ENCODE peak calls at places on chromosomes 7 and 10, in ten cellular contexts. R is left ventricle myocardium inferior; N is GM10248; B is SW480; J is hippocampal formation; Z is stimulated activated CD4-positive, alpha-beta T cell treated with anti-CD3 and anti-CD28 coated beads, Interleukin-12 subunit alpha, Interleukin-12 subunit beta, amount 100 ng/mL, for 4 hours; G is KBM-7; V is NCI-H524; O is left cardiac atrium; T is endothelial cell. L is an unnamed sample.
A peak's percentile ranks its signal among the peaks of the same experiment; 100 is the strongest.

GRCh38 chr10:3093996-3094395 is 26.6 kb downstream of the PFKP start:
- DNase-seq in R (no peak), N (no peak), B (no peak), V (no peak), T (no peak), Z (no peak), O (no peak), J (no peak), G (no peak), L (no peak)

GRCh38 chr10:73998623-73999622 is 1.0 kb downstream of the VCL start:
- DNase-seq in G (no peak), J (no peak), Z (peak; percentile 7), T (peak; percentile 71), O (peak; percentile 71), B (peak; percentile 84), V (peak; percentile 24), N (no peak), R (peak; percentile 47), L (peak; percentile 84)

GRCh38 chr10:92366412-92367021 is 75.5 kb downstream of the MARCHF5 start:
- DNase-seq in G (no peak), O (no peak), Z (no peak), T (no peak), N (no peak), V (no peak), R (no peak), J (no peak), B (no peak), L (no peak)

GRCh38 chr10:116385994-116386809 is 41.4 kb upstream of the PNLIPRP3 start:
- DNase-seq in B (peak; percentile 25), R (no peak), T (peak; percentile 25), J (no peak), O (no peak), G (peak; percentile 49), V (peak; percentile 27), Z (no peak), N (no peak), L (peak; percentile 47)

GRCh38 chr7:18849130-18849529 is 268.3 kb downstream of the TWIST1 start:
- DNase-seq in V (no peak), O (no peak), J (no peak), Z (no peak), G (no peak), N (no peak), B (no peak), T (no peak), R (no peak), L (no peak)

GRCh38 chr10:67668448-67668847 is 27.5 kb downstream of the CTNNA3 start:
- DNase-seq in V (no peak), T (no peak), N (no peak), B (no peak), Z (no peak), G (no peak), J (no peak), R (no peak), O (no peak), L (no peak)

GRCh38 chr10:3222068-3222467 is 49.5 kb upstream of the PITRM1 start:
- DNase-seq in N (no peak), V (no peak), G (no peak), J (no peak), T (peak; percentile 28), Z (no peak), B (no peak), O (no peak), R (no peak), L (no peak)

GRCh38 chr10:123144697-123145541 is 3.0 kb upstream of the HMX2 start:
- DNase-seq in V (no peak), T (no peak), R (no peak), B (no peak), O (no peak), G (peak; percentile 51), J (no peak), Z (no peak), N (peak; percentile 33), L (no peak)

GRCh38 chr7:80508440-80508839 is 3.4 kb downstream of the GNAT3 start:
- DNase-seq in R (no peak), O (no peak), B (no peak), G (no peak), N (no peak), T (no peak), J (no peak), Z (no peak), V (peak; percentile 70), L (no peak)

GRCh38 chr7:115153770-115154468 is 232.0 kb downstream of the MDFIC start:
- DNase-seq in V (no peak), N (no peak), O (no peak), B (no peak), T (no peak), G (no peak), J (no peak), Z (no peak), R (no peak), L (no peak)

GRCh38 chr7:28328822-28329615 is 83.3 kb upstream of the CREB5 start:
- DNase-seq in Z (no peak), J (no peak), R (no peak), B (no peak), V (no peak), G (no peak), T (no peak), O (no peak), N (no peak), L (no peak)

GRCh38 chr7:157763279-157764000 is 426.6 kb downstream of the DNAJB6 start:
- DNase-seq in O (no peak), G (no peak), J (no peak), B (no peak), T (no peak), Z (no peak), R (no peak), N (no peak), V (no peak), L (no peak)

GRCh38 chr7:155881471-155882350 is 69.4 kb upstream of the SHH start:
- DNase-seq in N (no peak), B (no peak), V (no peak), G (no peak), Z (no peak), R (no peak), O (no peak), J (no peak), T (no peak), L (no peak)

GRCh38 chr10:102352066-102352715 is 43.3 kb upstream of the NFKB2 start:
- DNase-seq in J (peak; percentile 16), T (peak; percentile 74), G (peak; percentile 89), B (peak; percentile 46), R (peak; percentile 24), N (peak; percentile 72), O (peak; percentile 44), V (peak; percentile 17), Z (peak; percentile 69), L (peak; percentile 47)

GRCh38 chr10:8990280-8990987 is 935.9 kb downstream of the GATA3 start:
- DNase-seq in O (no peak), V (no peak), R (no peak), Z (no peak), B (no peak), N (no peak), T (no peak), G (no peak), J (no peak), L (no peak)

GRCh38 chr7:101882595-101883564 is 65.5 kb downstream of the CUX1 start:
- DNase-seq in J (peak; percentile 32), G (no peak), R (peak; percentile 71), T (peak; percentile 30), B (peak; percentile 100), Z (no peak), N (no peak), V (no peak), O (peak; percentile 91), L (peak; percentile 99)

GRCh38 chr10:78263521-78263988 is 229.9 kb downstream of the RPS24 start:
- DNase-seq in J (peak; percentile 84), R (no peak), N (no peak), B (no peak), V (no peak), Z (no peak), T (no peak), O (no peak), G (no peak), L (no peak)

GRCh38 chr7:103735377-103735776 is 254.1 kb downstream of the RELN start:
- DNase-seq in O (no peak), T (no peak), J (no peak), B (peak; percentile 62), G (no peak), V (no peak), N (no peak), R (no peak), Z (no peak), L (no peak)

GRCh38 chr7:98200364-98200763 is 10.9 kb upstream of the BHLHA15 start:
- DNase-seq in J (no peak), Z (no peak), N (peak; percentile 31), R (no peak), B (no peak), V (no peak), O (no peak), G (no peak), T (no peak), L (no peak)

GRCh38 chr10:73906524-73907447 is 4.1 kb upstream of the PLAU start:
- DNase-seq in J (no peak), B (peak; percentile 87), N (no peak), T (no peak), R (peak; percentile 69), G (peak; percentile 80), V (peak; percentile 72), Z (no peak), O (peak; percentile 81), L (peak; percentile 51)

GRCh38 chr10:95655571-95656290 is 780 bp downstream of the ALDH18A1 start:
- DNase-seq in Z (no peak), N (peak; percentile 16), O (no peak), J (no peak), G (peak; percentile 41), V (peak; percentile 2), B (peak; percentile 21), T (no peak), R (no peak), L (peak; percentile 11)

GRCh38 chr7:37759519-37759918 is 76.0 kb downstream of the GPR141 start:
- DNase-seq in O (no peak), J (no peak), B (no peak), T (no peak), G (no peak), R (no peak), V (peak; percentile 99), Z (no peak), N (no peak), L (no peak)

GRCh38 chr7:35869810-35870209 is 69.0 kb downstream of the SEPTIN7 start:
- DNase-seq in G (no peak), R (no peak), N (no peak), B (no peak), V (no peak), T (no peak), Z (no peak), J (no peak), O (no peak), L (no peak)

GRCh38 chr10:23432161-23432560 is 6.7 kb upstream of the OTUD1 start:
- DNase-seq in J (no peak), V (no peak), G (no peak), T (no peak), B (no peak), N (no peak), O (no peak), Z (no peak), R (no peak), L (peak; percentile 76)

GRCh38 chr10:129774082-129774735 is 189.9 kb downstream of the EBF3 start:
- DNase-seq in O (no peak), Z (no peak), N (no peak), R (no peak), T (no peak), V (no peak), B (no peak), J (no peak), G (no peak), L (no peak)

GRCh38 chr10:97538839-97539238 is 33.7 kb upstream of the ANKRD2 start:
- DNase-seq in B (no peak), R (no peak), Z (no peak), O (no peak), J (no peak), V (no peak), N (no peak), G (no peak), T (no peak), L (no peak)

GRCh38 chr10:62990126-62990525 is 143.0 kb upstream of the NRBF2 start:
- DNase-seq in J (no peak), B (no peak), O (no peak), G (no peak), V (no peak), N (no peak), T (no peak), R (no peak), Z (no peak), L (no peak)

GRCh38 chr10:130022501-130023299 is 58.6 kb upstream of the EBF3 start:
- DNase-seq in O (no peak), N (no peak), V (peak; percentile 81), J (no peak), Z (no peak), B (no peak), R (no peak), G (no peak), T (no peak), L (no peak)